ENCODE peak calls at places on chromosomes 16 and 17, in five cellular contexts. One of them, this sample, is unnamed.

GRCh38 chr17:20116683-20117309 is 107.6 kb downstream of the SPECC1 start:
- DNase-seq in activated CD8-positive, alpha-beta T cell treated with anti-CD3 and anti-CD28 coated beads for 36 hours: peak
- DNase-seq in fibroblast of villous mesenchyme: peak
- DNase-seq in activated B cell treated with CpG ODN at 0.5 μM for 24 hours: peak
- DNase-seq in fibroblast of mammary gland: peak
- DNase-seq in this sample: no peak

GRCh38 chr17:38897176-38897575 is 27.3 kb downstream of the LASP1 start:
- DNase-seq in activated CD8-positive, alpha-beta T cell treated with anti-CD3 and anti-CD28 coated beads for 36 hours: no peak
- DNase-seq in fibroblast of mammary gland: peak
- DNase-seq in activated B cell treated with CpG ODN at 0.5 μM for 24 hours: no peak
- DNase-seq in fibroblast of villous mesenchyme: peak
- DNase-seq in this sample: no peak

GRCh38 chr16:51147776-51148673 is 3.0 kb downstream of the SALL1 start:
- DNase-seq in activated B cell treated with CpG ODN at 0.5 μM for 24 hours: no peak
- DNase-seq in fibroblast of mammary gland: no peak
- DNase-seq in activated CD8-positive, alpha-beta T cell treated with anti-CD3 and anti-CD28 coated beads for 36 hours: no peak
- DNase-seq in fibroblast of villous mesenchyme: peak
- DNase-seq in this sample: no peak

GRCh38 chr17:4941027-4941610 is 1.1 kb downstream of the RNF167 start:
- DNase-seq in fibroblast of mammary gland: no peak
- DNase-seq in activated B cell treated with CpG ODN at 0.5 μM for 24 hours: no peak
- DNase-seq in activated CD8-positive, alpha-beta T cell treated with anti-CD3 and anti-CD28 coated beads for 36 hours: no peak
- DNase-seq in fibroblast of villous mesenchyme: no peak
- DNase-seq in this sample: no peak

GRCh38 chr16:54370653-54371052 is 84.1 kb upstream of the IRX3 start:
- DNase-seq in fibroblast of mammary gland: no peak
- DNase-seq in activated B cell treated with CpG ODN at 0.5 μM for 24 hours: no peak
- DNase-seq in fibroblast of villous mesenchyme: peak
- DNase-seq in activated CD8-positive, alpha-beta T cell treated with anti-CD3 and anti-CD28 coated beads for 36 hours: peak
- DNase-seq in this sample: peak

GRCh38 chr17:40309938-40310510 is 1.0 kb downstream of the RARA start:
- DNase-seq in fibroblast of mammary gland: no peak
- DNase-seq in activated CD8-positive, alpha-beta T cell treated with anti-CD3 and anti-CD28 coated beads for 36 hours: peak
- DNase-seq in activated B cell treated with CpG ODN at 0.5 μM for 24 hours: no peak
- DNase-seq in fibroblast of villous mesenchyme: no peak
- DNase-seq in this sample: no peak

GRCh38 chr17:18626152-18626870 is 17.9 kb downstream of the TBC1D28 start:
- DNase-seq in fibroblast of mammary gland: no peak
- DNase-seq in fibroblast of villous mesenchyme: no peak
- DNase-seq in activated CD8-positive, alpha-beta T cell treated with anti-CD3 and anti-CD28 coated beads for 36 hours: no peak
- DNase-seq in activated B cell treated with CpG ODN at 0.5 μM for 24 hours: no peak
- DNase-seq in this sample: no peak

GRCh38 chr17:81200201-81200600 is 22.6 kb downstream of the CEP131 start:
- DNase-seq in fibroblast of mammary gland: no peak
- DNase-seq in fibroblast of villous mesenchyme: no peak
- DNase-seq in activated B cell treated with CpG ODN at 0.5 μM for 24 hours: no peak
- DNase-seq in activated CD8-positive, alpha-beta T cell treated with anti-CD3 and anti-CD28 coated beads for 36 hours: no peak
- DNase-seq in this sample: no peak

GRCh38 chr16:61179571-61179970 is 856.7 kb downstream of the CDH8 start:
- DNase-seq in activated B cell treated with CpG ODN at 0.5 μM for 24 hours: no peak
- DNase-seq in fibroblast of mammary gland: no peak
- DNase-seq in fibroblast of villous mesenchyme: no peak
- DNase-seq in activated CD8-positive, alpha-beta T cell treated with anti-CD3 and anti-CD28 coated beads for 36 hours: no peak
- DNase-seq in this sample: no peak

GRCh38 chr16:63913278-63913677 is 1208.6 kb downstream of the CDH11 start:
- DNase-seq in fibroblast of mammary gland: no peak
- DNase-seq in activated CD8-positive, alpha-beta T cell treated with anti-CD3 and anti-CD28 coated beads for 36 hours: no peak
- DNase-seq in fibroblast of villous mesenchyme: no peak
- DNase-seq in activated B cell treated with CpG ODN at 0.5 μM for 24 hours: no peak
- DNase-seq in this sample: no peak

GRCh38 chr17:2170023-2170422 is 115.1 kb downstream of the HIC1 start:
- DNase-seq in fibroblast of mammary gland: no peak
- DNase-seq in fibroblast of villous mesenchyme: no peak
- DNase-seq in activated CD8-positive, alpha-beta T cell treated with anti-CD3 and anti-CD28 coated beads for 36 hours: peak
- DNase-seq in activated B cell treated with CpG ODN at 0.5 μM for 24 hours: peak
- DNase-seq in this sample: no peak

GRCh38 chr16:7246578-7246977 is 86.1 kb upstream of the RBFOX1 start:
- DNase-seq in fibroblast of mammary gland: no peak
- DNase-seq in fibroblast of villous mesenchyme: no peak
- DNase-seq in activated B cell treated with CpG ODN at 0.5 μM for 24 hours: no peak
- DNase-seq in activated CD8-positive, alpha-beta T cell treated with anti-CD3 and anti-CD28 coated beads for 36 hours: no peak
- DNase-seq in this sample: no peak

GRCh38 chr17:11511696-11512095 is 86.6 kb upstream of the DNAH9 start:
- DNase-seq in fibroblast of villous mesenchyme: no peak
- DNase-seq in activated CD8-positive, alpha-beta T cell treated with anti-CD3 and anti-CD28 coated beads for 36 hours: no peak
- DNase-seq in activated B cell treated with CpG ODN at 0.5 μM for 24 hours: no peak
- DNase-seq in fibroblast of mammary gland: no peak
- DNase-seq in this sample: peak

GRCh38 chr17:49469831-49470568 is 25.1 kb upstream of the NGFR start:
- DNase-seq in activated CD8-positive, alpha-beta T cell treated with anti-CD3 and anti-CD28 coated beads for 36 hours: peak
- DNase-seq in fibroblast of mammary gland: peak
- DNase-seq in activated B cell treated with CpG ODN at 0.5 μM for 24 hours: no peak
- DNase-seq in fibroblast of villous mesenchyme: no peak
- DNase-seq in this sample: no peak

GRCh38 chr17:3622977-3623594 is 13.0 kb downstream of the SHPK start:
- DNase-seq in activated B cell treated with CpG ODN at 0.5 μM for 24 hours: no peak
- DNase-seq in fibroblast of mammary gland: no peak
- DNase-seq in activated CD8-positive, alpha-beta T cell treated with anti-CD3 and anti-CD28 coated beads for 36 hours: no peak
- DNase-seq in fibroblast of villous mesenchyme: no peak
- DNase-seq in this sample: no peak
- TF ChIP-seq CTCF in activated B cell treated with CpG ODN at 0.5 μM for 24 hours: no peak
- TF ChIP-seq CTCF in fibroblast of mammary gland: no peak
- TF ChIP-seq CTCF in activated CD8-positive, alpha-beta T cell treated with anti-CD3 and anti-CD28 coated beads for 36 hours: no peak
- TF ChIP-seq CTCF in fibroblast of villous mesenchyme: no peak
- TF ChIP-seq CTCF in this sample: no peak

DNA sequence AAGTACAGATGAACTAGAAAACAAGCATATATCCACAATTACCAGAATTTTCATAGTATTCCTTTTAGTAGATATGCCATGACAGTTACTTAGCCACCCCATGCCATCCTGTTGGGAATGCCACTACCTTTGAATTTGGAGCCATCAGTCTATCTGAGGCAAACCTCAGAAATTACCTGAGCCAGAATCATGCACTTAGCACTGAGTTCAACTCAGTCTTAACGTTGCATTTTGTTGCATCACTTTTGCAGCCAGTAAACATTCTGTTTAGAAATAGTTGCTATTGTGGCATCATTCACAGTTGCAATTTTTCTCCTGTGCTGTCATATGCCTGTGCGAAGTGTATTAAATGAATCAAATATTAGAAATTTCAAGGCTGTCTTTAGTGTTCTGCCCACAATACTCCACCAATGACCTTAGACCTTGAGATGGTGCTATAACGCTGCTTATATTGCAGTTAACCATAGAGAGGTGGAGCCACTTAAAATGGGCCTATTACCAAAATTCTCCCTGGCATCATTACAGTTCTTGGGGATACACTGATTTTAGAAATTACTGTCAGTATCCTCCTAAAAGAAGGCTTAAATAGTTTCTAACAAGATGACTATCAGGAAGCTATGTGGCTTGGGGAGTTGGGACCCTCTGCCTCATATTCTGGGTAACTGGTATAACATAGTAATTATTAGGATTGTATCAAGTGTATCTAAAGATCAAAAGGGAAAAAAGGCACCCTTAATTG is 11.1 kb downstream of the PTRH2 start:
- DNase-seq in activated CD8-positive, alpha-beta T cell treated with anti-CD3 and anti-CD28 coated beads for 36 hours: no peak
- DNase-seq in fibroblast of villous mesenchyme: peak
- DNase-seq in activated B cell treated with CpG ODN at 0.5 μM for 24 hours: no peak
- DNase-seq in fibroblast of mammary gland: peak
- DNase-seq in this sample: no peak
- TF ChIP-seq CTCF in activated CD8-positive, alpha-beta T cell treated with anti-CD3 and anti-CD28 coated beads for 36 hours: no peak
- TF ChIP-seq CTCF in fibroblast of villous mesenchyme: no peak
- TF ChIP-seq CTCF in activated B cell treated with CpG ODN at 0.5 μM for 24 hours: no peak
- TF ChIP-seq CTCF in fibroblast of mammary gland: no peak
- TF ChIP-seq CTCF in this sample: no peak

DNA sequence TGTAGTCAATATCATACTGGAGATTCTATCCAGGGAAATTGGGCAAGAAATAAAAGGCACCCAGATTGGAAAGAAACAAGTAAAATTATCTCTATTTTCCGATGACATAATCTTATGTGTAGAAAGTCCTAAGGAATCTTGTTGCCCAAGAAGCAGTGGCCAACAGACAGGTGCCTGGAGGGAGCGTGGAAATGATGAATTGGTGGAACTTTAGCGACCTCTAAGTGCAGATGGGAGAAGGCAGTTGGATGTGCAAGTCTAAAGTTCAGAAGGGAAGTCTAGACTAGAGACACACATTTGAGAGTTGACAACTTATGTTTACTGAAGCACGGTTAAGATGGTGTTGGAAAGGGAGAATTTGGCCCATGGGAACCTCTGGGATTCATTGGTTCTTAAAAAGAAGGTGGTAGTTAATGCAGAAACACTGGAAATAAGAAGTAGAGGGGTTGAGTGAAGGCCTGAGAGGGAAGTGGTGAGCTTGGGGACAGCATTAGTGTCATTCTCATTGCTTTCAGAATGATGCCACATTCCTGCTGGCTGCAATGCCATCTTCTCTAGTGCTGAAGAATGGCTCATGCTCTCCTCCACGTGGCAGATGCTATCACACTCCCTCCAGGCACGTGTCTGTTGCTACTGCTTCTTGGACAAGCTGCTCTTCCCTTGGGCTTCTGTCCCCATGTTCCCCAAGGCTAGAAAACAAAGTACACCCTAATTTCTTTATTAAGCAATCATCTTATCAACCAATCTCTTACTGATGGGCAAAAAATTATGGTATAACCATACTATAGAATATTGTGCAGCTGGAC is 24.0 kb downstream of the TAT start:
- DNase-seq in fibroblast of mammary gland: no peak
- DNase-seq in activated B cell treated with CpG ODN at 0.5 μM for 24 hours: no peak
- DNase-seq in fibroblast of villous mesenchyme: no peak
- DNase-seq in activated CD8-positive, alpha-beta T cell treated with anti-CD3 and anti-CD28 coated beads for 36 hours: no peak
- DNase-seq in this sample: no peak
- TF ChIP-seq CTCF in fibroblast of mammary gland: no peak
- TF ChIP-seq CTCF in activated B cell treated with CpG ODN at 0.5 μM for 24 hours: no peak
- TF ChIP-seq CTCF in fibroblast of villous mesenchyme: peak
- TF ChIP-seq CTCF in activated CD8-positive, alpha-beta T cell treated with anti-CD3 and anti-CD28 coated beads for 36 hours: no peak
- TF ChIP-seq CTCF in this sample: no peak

GRCh38 chr17:7137182-7137943 is 22.7 kb upstream of the ASGR2 start:
- DNase-seq in activated B cell treated with CpG ODN at 0.5 μM for 24 hours: no peak
- DNase-seq in activated CD8-positive, alpha-beta T cell treated with anti-CD3 and anti-CD28 coated beads for 36 hours: no peak
- DNase-seq in fibroblast of mammary gland: no peak
- DNase-seq in fibroblast of villous mesenchyme: no peak
- DNase-seq in this sample: peak
- TF ChIP-seq CTCF in activated B cell treated with CpG ODN at 0.5 μM for 24 hours: no peak
- TF ChIP-seq CTCF in activated CD8-positive, alpha-beta T cell treated with anti-CD3 and anti-CD28 coated beads for 36 hours: no peak
- TF ChIP-seq CTCF in fibroblast of mammary gland: no peak
- TF ChIP-seq CTCF in fibroblast of villous mesenchyme: no peak
- TF ChIP-seq CTCF in this sample: no peak

GRCh38 chr17:21243516-21244303 is 9.5 kb downstream of the NATD1 start:
- DNase-seq in activated CD8-positive, alpha-beta T cell treated with anti-CD3 and anti-CD28 coated beads for 36 hours: no peak
- DNase-seq in fibroblast of mammary gland: no peak
- DNase-seq in activated B cell treated with CpG ODN at 0.5 μM for 24 hours: no peak
- DNase-seq in fibroblast of villous mesenchyme: no peak
- DNase-seq in this sample: peak
- TF ChIP-seq CTCF in activated CD8-positive, alpha-beta T cell treated with anti-CD3 and anti-CD28 coated beads for 36 hours: no peak
- TF ChIP-seq CTCF in fibroblast of mammary gland: no peak
- TF ChIP-seq CTCF in activated B cell treated with CpG ODN at 0.5 μM for 24 hours: no peak
- TF ChIP-seq CTCF in fibroblast of villous mesenchyme: no peak
- TF ChIP-seq CTCF in this sample: no peak

GRCh38 chr16:80614908-80615696 is 74.3 kb downstream of the DYNLRB2 start:
- DNase-seq in fibroblast of mammary gland: peak
- DNase-seq in fibroblast of villous mesenchyme: peak
- DNase-seq in activated CD8-positive, alpha-beta T cell treated with anti-CD3 and anti-CD28 coated beads for 36 hours: no peak
- DNase-seq in activated B cell treated with CpG ODN at 0.5 μM for 24 hours: no peak
- DNase-seq in this sample: no peak
- TF ChIP-seq CTCF in fibroblast of mammary gland: no peak
- TF ChIP-seq CTCF in fibroblast of villous mesenchyme: peak
- TF ChIP-seq CTCF in activated CD8-positive, alpha-beta T cell treated with anti-CD3 and anti-CD28 coated beads for 36 hours: no peak
- TF ChIP-seq CTCF in activated B cell treated with CpG ODN at 0.5 μM for 24 hours: no peak
- TF ChIP-seq CTCF in this sample: no peak

DNA sequence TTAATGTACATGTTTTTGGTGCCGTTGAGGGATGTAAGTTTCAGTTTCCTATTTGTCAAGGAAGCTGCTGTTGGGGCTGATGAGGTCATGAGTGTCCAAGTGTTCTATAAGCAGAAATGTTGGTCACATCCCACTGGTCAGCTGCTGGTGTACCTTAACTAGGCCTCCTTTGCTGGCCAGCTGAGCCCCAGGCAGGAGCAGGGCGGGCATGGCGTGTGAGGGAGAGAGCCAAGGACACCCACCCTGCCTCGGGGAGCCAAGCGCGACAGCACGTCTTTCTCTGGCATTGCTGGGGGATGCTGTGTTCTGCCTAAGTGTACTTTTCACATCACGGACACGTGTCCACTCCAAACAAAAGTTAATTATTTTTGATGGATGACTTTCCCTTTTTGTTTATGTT is 108.1 kb upstream of the CDC42EP4 start:
- DNase-seq in activated CD8-positive, alpha-beta T cell treated with anti-CD3 and anti-CD28 coated beads for 36 hours: no peak
- DNase-seq in activated B cell treated with CpG ODN at 0.5 μM for 24 hours: no peak
- DNase-seq in fibroblast of mammary gland: no peak
- DNase-seq in fibroblast of villous mesenchyme: no peak
- DNase-seq in this sample: no peak
- TF ChIP-seq CTCF in activated CD8-positive, alpha-beta T cell treated with anti-CD3 and anti-CD28 coated beads for 36 hours: no peak
- TF ChIP-seq CTCF in activated B cell treated with CpG ODN at 0.5 μM for 24 hours: no peak
- TF ChIP-seq CTCF in fibroblast of mammary gland: no peak
- TF ChIP-seq CTCF in fibroblast of villous mesenchyme: no peak
- TF ChIP-seq CTCF in this sample: no peak